ENCODE peak calls at places on chromosomes 1 and 21, in six cellular contexts. N is A673, A is AG04450, I is uterus, Y is hepatocyte, S is cardiac fibroblast. G is an unnamed sample.

GRCh38 chr1:76129731-76130130 is 55.2 kb downstream of the ST6GALNAC3 start:
- DNase-seq in Y (no peak), S (no peak), I (no peak), A (no peak), N (no peak), G (no peak)

GRCh38 chr1:225481738-225482137 is 53.9 kb upstream of the LBR start:
- DNase-seq in N (no peak), Y (no peak), I (no peak), A (no peak), S (no peak), G (no peak)

GRCh38 chr1:108801101-108801500 is 54.6 kb downstream of the STXBP3 start:
- DNase-seq in I (no peak), Y (no peak), A (no peak), N (no peak), S (peak), G (peak)

GRCh38 chr1:20069932-20070331 is at the start of gene PLA2G5:
- DNase-seq in A (no peak), S (peak), I (peak), Y (no peak), N (no peak), G (peak)

GRCh38 chr1:106621853-106622252 is 434.6 kb upstream of the PRMT6 start:
- DNase-seq in A (no peak), S (no peak), N (no peak), I (no peak), Y (no peak), G (peak)

GRCh38 chr1:121558514-121558913 is 373.7 kb downstream of the SRGAP2C start:
- DNase-seq in A (peak), I (no peak), Y (no peak), S (peak), N (peak), G (peak)

GRCh38 chr1:56527548-56528302 is 51.6 kb downstream of the PLPP3 start:
- DNase-seq in S (no peak), N (peak), Y (no peak), I (no peak), A (no peak), G (no peak)

GRCh38 chr1:208107817-208108608 is 136.2 kb downstream of the PLXNA2 start:
- DNase-seq in N (no peak), Y (peak), S (peak), I (peak), A (no peak), G (peak)

GRCh38 chr21:45769239-45769758 is 125.8 kb downstream of the PCBP3 start:
- DNase-seq in I (no peak), A (no peak), N (no peak), Y (no peak), S (no peak), G (no peak)

GRCh38 chr21:25283720-25284119 is 323.6 kb downstream of the MRPL39 start:
- DNase-seq in Y (peak), A (peak), N (peak), S (peak), I (no peak), G (peak)

GRCh38 chr1:205270764-205271163 is 43.0 kb downstream of the TMCC2 start:
- DNase-seq in Y (peak), N (no peak), A (no peak), S (peak), I (no peak), G (peak)

GRCh38 chr1:117142200-117142599 is 20.7 kb upstream of the TRIM45 start:
- DNase-seq in N (no peak), A (peak), Y (no peak), I (no peak), S (no peak), G (peak)

GRCh38 chr1:115229016-115229415 is 109.0 kb downstream of the NGF start:
- DNase-seq in Y (no peak), A (no peak), N (no peak), I (no peak), S (no peak), G (no peak)

GRCh38 chr21:45834026-45834715 is 147.4 kb upstream of the COL6A1 start:
- DNase-seq in S (no peak), Y (no peak), A (no peak), N (no peak), I (no peak), G (no peak)

GRCh38 chr1:94883688-94884087 is 43.2 kb downstream of the CNN3 start:
- DNase-seq in Y (no peak), N (no peak), S (peak), I (no peak), A (no peak), G (peak)

GRCh38 chr21:45543371-45543709 is 1.1 kb upstream of the SLC19A1 start:
- DNase-seq in S (no peak), N (no peak), Y (no peak), A (no peak), I (peak), G (no peak)

GRCh38 chr21:35721701-35722100 is 338.6 kb downstream of the SETD4 start:
- DNase-seq in I (no peak), N (no peak), Y (no peak), A (no peak), S (no peak), G (no peak)

GRCh38 chr1:165445388-165445787 is 462 bp upstream of the RXRG start:
- DNase-seq in N (no peak), S (no peak), A (no peak), I (no peak), Y (no peak), G (no peak)
- H3K4me3 ChIP-seq in N (peak), S (no peak), A (no peak), I (no peak), Y (no peak), G (no peak)

GRCh38 chr1:52659851-52660596 is 27.1 kb downstream of the SHISAL2A start:
- DNase-seq in I (no peak), S (no peak), Y (no peak), A (no peak), N (no peak), G (no peak)

GRCh38 chr1:52660807-52661206 is 27.8 kb downstream of the SHISAL2A start:
- DNase-seq in N (no peak), Y (no peak), I (no peak), S (no peak), A (no peak), G (no peak)

GRCh38 chr1:52659356-52659755 is 26.4 kb downstream of the SHISAL2A start:
- DNase-seq in A (no peak), S (peak), N (no peak), I (no peak), Y (no peak), G (no peak)

GRCh38 chr1:52657702-52658101 is 24.7 kb downstream of the SHISAL2A start:
- DNase-seq in I (no peak), Y (no peak), N (no peak), A (no peak), S (no peak), G (no peak)

GRCh38 chr1:52658795-52659194 is 25.8 kb downstream of the SHISAL2A start:
- DNase-seq in I (no peak), Y (no peak), N (no peak), A (no peak), S (no peak), G (no peak)
- H3K4me3 ChIP-seq in I (no peak), Y (no peak), N (no peak), A (no peak), S (no peak), G (no peak)

GRCh38 chr1:168875819-168876218 is 146.8 kb upstream of the DPT start:
- DNase-seq in I (no peak), N (no peak), A (no peak), Y (no peak), S (no peak), G (no peak)
- H3K4me3 ChIP-seq in I (no peak), N (no peak), A (no peak), Y (no peak), S (no peak), G (no peak)

GRCh38 chr1:210263963-210264362 is 31.4 kb downstream of the SERTAD4 start:
- DNase-seq in A (no peak), S (no peak), I (no peak), Y (no peak), N (no peak), G (no peak)

GRCh38 chr1:210264521-210265380 is 32.2 kb downstream of the SERTAD4 start:
- DNase-seq in I (no peak), S (no peak), N (peak), A (no peak), Y (peak), G (peak)

GRCh38 chr1:210260087-210260486 is 27.5 kb downstream of the SERTAD4 start:
- DNase-seq in S (no peak), I (no peak), Y (no peak), N (peak), A (no peak), G (peak)

GRCh38 chr1:210262167-210262896 is 29.7 kb downstream of the SERTAD4 start:
- DNase-seq in N (no peak), Y (peak), S (peak), I (peak), A (peak), G (peak)

GRCh38 chr1:210262897-210263272 is 30.3 kb downstream of the SERTAD4 start:
- DNase-seq in N (no peak), S (no peak), A (no peak), Y (no peak), I (no peak), G (peak)
- H3K4me3 ChIP-seq in N (no peak), S (no peak), A (no peak), Y (no peak), I (no peak), G (no peak)

GRCh38 chr1:109985251-109986053 is 887 bp downstream of the AHCYL1 start:
- DNase-seq in I (no peak), Y (no peak), A (no peak), S (no peak), N (no peak), G (no peak)

GRCh38 chr1:109986054-109986444 is 1.5 kb downstream of the AHCYL1 start:
- DNase-seq in A (no peak), S (no peak), Y (no peak), N (no peak), I (no peak), G (no peak)

GRCh38 chr1:109983380-109984189 is 980 bp upstream of the AHCYL1 start:
- DNase-seq in I (no peak), S (peak), A (no peak), Y (no peak), N (no peak), G (peak)

GRCh38 chr1:109984456-109985250 is at the start of gene AHCYL1:
- DNase-seq in N (peak), Y (peak), I (peak), S (peak), A (peak), G (peak)

DNA sequence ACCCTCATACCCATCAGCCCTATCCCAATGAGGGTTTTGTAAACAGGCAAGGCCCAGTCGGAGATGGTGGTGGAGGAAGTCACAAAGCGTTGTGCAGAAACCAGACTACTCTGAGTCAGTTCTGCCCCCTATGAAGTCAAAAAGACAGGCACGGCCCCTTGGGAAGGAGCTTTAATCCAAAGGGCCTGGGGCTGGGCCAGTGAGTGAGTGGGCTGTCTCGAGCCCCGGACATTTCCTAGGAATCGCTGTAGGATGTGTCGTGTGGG is 442 bp upstream of the AHCYL1 start:
- DNase-seq in N (no peak), I (no peak), S (peak), Y (peak), A (no peak), G (peak)
- H3K4me3 ChIP-seq in N (peak), I (no peak), S (no peak), Y (no peak), A (no peak), G (no peak)

GRCh38 chr1:42956739-42957138 is 1.9 kb downstream of the SLC2A1 start:
- DNase-seq in Y (no peak), I (no peak), A (no peak), S (no peak), N (no peak), G (no peak)
- H3K4me3 ChIP-seq in Y (peak), I (no peak), A (peak), S (no peak), N (peak), G (peak)